ENCODE peak calls at places on chromosomes 13 and 19, in six cellular contexts. O, J, M, L, T and W are unnamed samples.

GRCh38 chr19:48608798-48609263 is 2.3 kb downstream of the SPACA4 start:
- DNase-seq in J (no peak), T (no peak), M (peak; percentile 44), O (no peak), L (no peak), W (no peak)

GRCh38 chr19:43778651-43779050 is 2.1 kb downstream of the KCNN4 start:
- DNase-seq in M (no peak), L (no peak), J (no peak), O (no peak), T (no peak), W (no peak)

GRCh38 chr13:59442946-59443345 is 720.8 kb downstream of the DIAPH3 start:
- DNase-seq in J (no peak), M (no peak), O (no peak), L (no peak), T (no peak), W (no peak)

GRCh38 chr13:28486144-28486543 is 8.8 kb downstream of the FLT1 start:
- DNase-seq in T (no peak), O (no peak), L (no peak), M (no peak), J (no peak), W (no peak)

GRCh38 chr13:60759499-60759898 is 362.5 kb downstream of the TDRD3 start:
- DNase-seq in O (no peak), T (no peak), J (no peak), M (peak; percentile 46), L (no peak), W (no peak)

GRCh38 chr19:13835791-13836723 is 40.8 kb downstream of the ZSWIM4 start:
- DNase-seq in J (no peak), L (peak; percentile 62), O (peak; percentile 81), M (no peak), T (no peak), W (peak; percentile 82)

GRCh38 chr19:33408538-33408937 is 35.0 kb downstream of the CEBPG start:
- DNase-seq in L (no peak), M (no peak), T (no peak), J (no peak), O (peak; percentile 14), W (no peak)

GRCh38 chr19:49851456-49852259 is 699 bp downstream of the PTOV1 start:
- DNase-seq in T (peak; percentile 43), J (peak; percentile 72), L (no peak), O (no peak), M (peak; percentile 53), W (no peak)

GRCh38 chr13:91776650-91777193 is 378.3 kb downstream of the GPC5 start:
- DNase-seq in J (no peak), M (no peak), L (no peak), T (no peak), O (no peak), W (no peak)

GRCh38 chr13:20360041-20360491 is 127.9 kb upstream of the GJB6 start:
- DNase-seq in L (no peak), O (no peak), T (no peak), J (no peak), M (no peak), W (no peak)

GRCh38 chr13:39516140-39516539 is 86.9 kb downstream of the LHFPL6 start:
- DNase-seq in M (no peak), J (no peak), L (no peak), O (no peak), T (no peak), W (no peak)

GRCh38 chr13:32731576-32731975 is 145.3 kb downstream of the PDS5B start:
- DNase-seq in O (no peak), L (no peak), J (no peak), T (no peak), M (no peak), W (no peak)

GRCh38 chr13:109072505-109072904 is 443.1 kb downstream of the MYO16 start:
- DNase-seq in J (no peak), M (no peak), T (no peak), L (no peak), O (no peak), W (no peak)

GRCh38 chr19:48636859-48637448 is at the start of gene DBP:
- DNase-seq in T (no peak), O (peak; percentile 83), L (peak; percentile 62), J (peak; percentile 56), M (no peak), W (no peak)

GRCh38 chr19:18292810-18293641 is 11.6 kb upstream of the JUND start:
- DNase-seq in T (no peak), L (peak; percentile 91), J (peak; percentile 79), M (peak; percentile 61), O (peak; percentile 90), W (peak; percentile 85)

GRCh38 chr13:48125794-48126228 is 30.9 kb upstream of the MED4 start:
- DNase-seq in M (no peak), J (no peak), O (no peak), L (no peak), T (no peak), W (no peak)

GRCh38 chr13:110617326-110618072 is 2.2 kb downstream of the NAXD start:
- DNase-seq in M (no peak), O (no peak), J (no peak), T (no peak), L (no peak), W (no peak)

GRCh38 chr13:99265823-99266426 is 7.7 kb upstream of the GPR18 start:
- DNase-seq in L (no peak), M (no peak), O (no peak), T (no peak), J (no peak), W (no peak)

GRCh38 chr13:28410096-28410495 is 84.8 kb downstream of the FLT1 start:
- DNase-seq in M (no peak), L (no peak), O (no peak), J (no peak), T (no peak), W (no peak)

GRCh38 chr13:98834254-98834960 is 81.9 kb upstream of the SLC15A1 start:
- DNase-seq in L (no peak), J (no peak), O (no peak), M (no peak), T (no peak), W (no peak)

GRCh38 chr19:1407662-1408299 is 395 bp downstream of the DAZAP1 start:
- DNase-seq in T (peak; percentile 34), O (peak; percentile 77), L (peak; percentile 44), J (no peak), M (no peak), W (no peak)

GRCh38 chr13:59477011-59477410 is 686.7 kb downstream of the DIAPH3 start:
- DNase-seq in M (no peak), T (no peak), O (no peak), J (no peak), L (no peak), W (no peak)

GRCh38 chr13:74105871-74106270 is 28.3 kb downstream of the KLF12 start:
- DNase-seq in O (no peak), L (no peak), T (no peak), J (no peak), M (no peak), W (no peak)

GRCh38 chr13:89457977-89458376 is 1786.8 kb downstream of the SLITRK5 start:
- DNase-seq in T (no peak), O (no peak), L (no peak), M (no peak), J (no peak), W (no peak)

GRCh38 chr13:33509642-33510229 is 224.2 kb upstream of the STARD13 start:
- DNase-seq in L (peak; percentile 29), J (no peak), O (no peak), M (peak; percentile 28), T (no peak), W (no peak)

GRCh38 chr19:19026299-19026971 is 6.9 kb downstream of the SUGP2 start:
- DNase-seq in O (no peak), L (no peak), M (no peak), J (no peak), T (no peak), W (no peak)

GRCh38 chr13:109787135-109787954 is 962 bp upstream of the IRS2 start:
- DNase-seq in J (peak; percentile 70), T (peak; percentile 42), M (peak; percentile 40), O (peak; percentile 63), L (peak; percentile 40), W (no peak)

GRCh38 chr13:33242984-33243617 is 42.5 kb downstream of the STARD13 start:
- DNase-seq in T (no peak), O (no peak), J (no peak), L (no peak), M (no peak), W (no peak)

DNA sequence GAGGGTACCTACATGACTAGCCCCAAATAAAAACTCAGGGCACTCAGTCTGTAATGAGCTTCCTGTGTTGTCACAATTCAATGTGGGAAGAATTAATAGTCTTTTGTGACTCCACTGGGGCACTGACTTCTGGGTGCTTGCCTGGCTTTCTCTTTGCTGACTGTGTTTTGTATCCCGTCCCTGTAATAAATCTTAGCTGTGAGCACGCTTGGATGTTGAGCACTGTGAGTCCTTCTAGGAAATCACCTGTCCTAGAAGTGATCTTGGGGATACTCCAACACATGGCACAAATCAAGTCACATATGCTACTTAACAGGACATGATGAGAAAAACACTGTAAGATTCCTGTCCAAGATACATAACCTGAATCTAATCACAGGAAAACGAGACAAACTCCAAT is 83.0 kb downstream of the USP12 start:
- DNase-seq in M (no peak), L (no peak), J (no peak), O (no peak), T (no peak), W (no peak)
- TF ChIP-seq CTCF in M (no peak), L (no peak), J (no peak), O (no peak), T (no peak), W (no peak)

GRCh38 chr13:86892330-86892729 is 778.8 kb upstream of the SLITRK5 start:
- DNase-seq in J (no peak), O (no peak), M (no peak), T (no peak), L (no peak), W (no peak)
- TF ChIP-seq CTCF in J (no peak), O (no peak), M (no peak), T (no peak), L (no peak), W (no peak)

GRCh38 chr13:51067376-51068125 is 43.5 kb downstream of the C13orf42 start:
- DNase-seq in L (no peak), T (no peak), M (no peak), O (no peak), J (no peak), W (no peak)
- TF ChIP-seq CTCF in L (no peak), T (no peak), M (no peak), O (no peak), J (no peak), W (no peak)

DNA sequence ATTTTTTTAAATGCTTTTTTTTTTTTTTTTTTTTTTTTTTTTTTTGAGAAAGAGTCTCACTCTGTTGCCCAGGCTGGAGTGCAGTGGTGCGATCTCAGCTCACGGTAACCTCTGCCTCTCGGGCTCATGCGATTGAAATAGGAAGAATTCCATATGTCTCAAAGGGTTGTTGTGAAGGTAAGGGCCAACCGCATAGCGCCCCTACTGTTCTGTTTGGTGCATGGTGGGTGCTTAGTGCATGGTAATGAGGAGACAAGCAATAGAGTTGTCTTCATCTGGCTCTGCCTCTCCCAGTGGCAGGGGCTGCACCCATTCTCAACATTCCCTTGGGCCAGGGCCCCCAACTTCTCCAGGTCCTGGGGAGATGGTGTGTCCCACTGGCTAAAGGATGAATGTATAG is 68.7 kb downstream of the RASL11A start:
- DNase-seq in O (no peak), J (peak; percentile 30), T (no peak), M (peak; percentile 57), L (no peak), W (no peak)
- TF ChIP-seq CTCF in O (peak; percentile 22), J (peak; percentile 18), T (peak; percentile 56), M (peak; percentile 37), L (peak; percentile 58), W (peak; percentile 67)